ENCODE peak calls at places on chromosomes 2 and 18, in seven cellular contexts. G is mesendoderm, X is neuronal stem cell, A is mesenchymal stem cell, R is H9, L is IMR-90, K is H1. P is an unnamed sample.
A peak's percentile ranks its signal among the peaks of the same experiment; 100 is the strongest.

GRCh38 chr18:36821681-36822080 is 7.1 kb downstream of the TPGS2 start:
- DNase-seq in G (peak; percentile 88), X (no peak), A (no peak), R (no peak), L (no peak), K (no peak), P (peak; percentile 44)

GRCh38 chr2:177972782-177973181 is 99.8 kb downstream of the PDE11A start:
- DNase-seq in G (peak; percentile 77), X (no peak), A (no peak), R (peak; percentile 44), L (no peak), K (peak; percentile 44), P (no peak)

GRCh38 chr2:165889761-165890242 is 63.8 kb downstream of the TTC21B start:
- DNase-seq in G (no peak), X (no peak), A (no peak), R (no peak), L (no peak), K (no peak), P (no peak)

GRCh38 chr2:65539633-65540032 is 107.2 kb upstream of the SPRED2 start:
- DNase-seq in G (no peak), X (no peak), A (no peak), R (no peak), L (no peak), K (no peak), P (no peak)

GRCh38 chr2:64482765-64483504 is 29.0 kb downstream of the LGALSL start:
- DNase-seq in G (peak; percentile 90), X (no peak), A (peak; percentile 54), R (no peak), L (no peak), K (no peak), P (peak; percentile 92)

GRCh38 chr2:118865106-118865505 is 17.7 kb upstream of the EN1 start:
- DNase-seq in G (peak; percentile 77), X (peak; percentile 39), A (peak; percentile 48), R (peak; percentile 69), L (peak; percentile 46), K (peak; percentile 67), P (peak; percentile 33)

GRCh38 chr2:211864328-211864727 is 674.3 kb downstream of the ERBB4 start:
- DNase-seq in G (no peak), X (no peak), A (no peak), R (no peak), L (no peak), K (no peak), P (no peak)

GRCh38 chr2:186561467-186562208 is 28.2 kb upstream of the ITGAV start:
- DNase-seq in G (peak; percentile 60), X (no peak), A (peak; percentile 59), R (no peak), L (no peak), K (no peak), P (peak; percentile 94)

GRCh38 chr2:64859208-64860161 is 129.7 kb upstream of the SLC1A4 start:
- DNase-seq in G (peak; percentile 78), X (peak; percentile 58), A (peak; percentile 96), R (peak; percentile 78), L (peak; percentile 87), K (peak; percentile 68), P (peak; percentile 89)

GRCh38 chr2:163859951-163860350 is 124.1 kb upstream of the FIGN start:
- DNase-seq in G (no peak), X (no peak), A (peak; percentile 20), R (no peak), L (peak; percentile 0), K (no peak), P (no peak)

GRCh38 chr2:21381421-21381820 is 257.7 kb downstream of the TDRD15 start:
- DNase-seq in G (no peak), X (no peak), A (no peak), R (no peak), L (peak; percentile 86), K (no peak), P (no peak)

GRCh38 chr2:127217470-127218325 is 2.4 kb downstream of the CYP27C1 start:
- DNase-seq in G (peak; percentile 80), X (no peak), A (peak; percentile 45), R (peak; percentile 67), L (no peak), K (no peak), P (peak; percentile 51)

DNA sequence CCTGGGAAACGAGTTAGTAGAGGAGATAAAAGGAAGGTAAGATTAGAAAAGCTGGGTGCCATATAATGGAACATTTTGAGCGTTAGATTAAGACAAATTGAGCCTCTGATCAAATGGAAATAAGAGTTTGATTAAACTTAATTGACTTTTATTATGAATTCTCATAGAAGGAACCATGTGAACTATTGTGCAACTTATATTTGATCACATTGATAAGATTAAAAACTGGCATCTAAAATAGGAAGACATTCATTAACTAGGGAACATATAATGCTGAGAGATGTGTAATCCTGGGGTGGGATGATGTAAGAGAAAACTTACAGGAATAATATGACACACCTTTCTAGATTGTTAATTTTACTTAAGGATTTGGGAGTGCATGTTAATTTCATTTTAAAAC is 22.5 kb downstream of the TBR1 start:
- DNase-seq in G (no peak), X (no peak), A (no peak), R (no peak), L (no peak), K (no peak), P (no peak)
- H2AK5ac ChIP-seq in G (no peak overlapping the region), X (no peak overlapping the region), A (no peak overlapping the region), R (no peak overlapping the region), L (no peak overlapping the region), K (no peak overlapping the region), P (no peak overlapping the region)

GRCh38 chr2:225070811-225071210 is 28.5 kb upstream of the DOCK10 start:
- DNase-seq in G (no peak), X (no peak), A (no peak), R (no peak), L (no peak), K (no peak), P (no peak)

GRCh38 chr2:225074366-225074765 is 32.1 kb upstream of the DOCK10 start:
- DNase-seq in G (no peak), X (no peak), A (no peak), R (no peak), L (no peak), K (no peak), P (no peak)

GRCh38 chr2:225072444-225072843 is 30.2 kb upstream of the DOCK10 start:
- DNase-seq in G (no peak), X (no peak), A (no peak), R (no peak), L (no peak), K (no peak), P (no peak)

GRCh38 chr2:225074919-225075681 is 32.8 kb upstream of the DOCK10 start:
- DNase-seq in G (no peak), X (no peak), A (no peak), R (no peak), L (no peak), K (no peak), P (no peak)

DNA sequence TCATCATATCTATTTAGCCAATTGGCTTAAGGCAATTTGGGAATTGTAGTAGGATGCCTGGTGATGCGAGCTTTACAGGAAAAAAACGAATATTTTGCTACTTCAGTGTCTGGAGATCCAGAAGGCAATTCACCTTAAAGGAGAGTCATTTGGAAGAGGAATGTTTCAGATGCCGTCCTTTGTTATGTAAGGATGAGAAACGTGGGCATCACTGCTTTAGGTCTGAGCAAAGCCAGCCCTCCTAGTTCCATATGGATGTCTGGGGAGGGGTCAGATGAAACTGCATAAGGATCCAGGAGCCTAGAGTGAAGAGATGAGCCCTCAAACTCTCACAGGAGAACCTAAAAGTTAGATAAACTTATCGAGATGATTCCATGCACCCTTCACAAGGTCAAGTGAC is 30.9 kb upstream of the DOCK10 start:
- DNase-seq in G (peak; percentile 28), X (no peak), A (no peak), R (peak; percentile 41), L (no peak), K (no peak), P (no peak)
- H2AK5ac ChIP-seq in G (no peak overlapping the region), X (no peak overlapping the region), A (no peak overlapping the region), R (no peak overlapping the region), L (no peak overlapping the region), K (no peak overlapping the region), P (no peak overlapping the region)

DNA sequence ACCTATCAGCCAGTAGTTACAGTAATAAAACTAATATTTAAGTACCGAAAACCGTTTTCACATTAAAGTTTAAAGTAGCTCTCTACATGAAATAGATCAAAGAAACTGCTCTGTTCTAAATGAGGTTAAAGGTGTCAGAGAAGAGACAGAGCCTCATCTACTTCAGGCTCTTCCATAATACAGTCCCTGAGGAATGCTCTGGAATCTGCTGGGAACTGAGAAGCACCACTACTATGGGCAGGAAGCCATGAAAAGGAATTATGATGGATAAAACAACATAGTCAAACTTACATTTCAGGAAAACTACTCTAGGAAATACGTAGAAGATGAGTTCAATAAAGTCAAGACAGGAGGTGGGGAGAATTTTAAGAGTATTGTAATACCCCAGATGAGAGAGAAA is 60.0 kb downstream of the ROCK1 start:
- DNase-seq in G (no peak), X (no peak), A (no peak), R (no peak), L (no peak), K (no peak), P (no peak)
- H2AK5ac ChIP-seq in G (no peak overlapping the region), X (no peak overlapping the region), A (no peak overlapping the region), R (no peak overlapping the region), L (no peak overlapping the region), K (no peak overlapping the region), P (no peak overlapping the region)

GRCh38 chr2:217387776-217388381 is 528.0 kb upstream of the TNP1 start:
- DNase-seq in G (no peak), X (no peak), A (no peak), R (no peak), L (no peak), K (no peak), P (no peak)
- H2AK5ac ChIP-seq in G (no peak overlapping the region), X (no peak overlapping the region), A (no peak overlapping the region), R (no peak overlapping the region), L (peak overlapping the region; percentile 95), K (no peak overlapping the region), P (no peak overlapping the region)

DNA sequence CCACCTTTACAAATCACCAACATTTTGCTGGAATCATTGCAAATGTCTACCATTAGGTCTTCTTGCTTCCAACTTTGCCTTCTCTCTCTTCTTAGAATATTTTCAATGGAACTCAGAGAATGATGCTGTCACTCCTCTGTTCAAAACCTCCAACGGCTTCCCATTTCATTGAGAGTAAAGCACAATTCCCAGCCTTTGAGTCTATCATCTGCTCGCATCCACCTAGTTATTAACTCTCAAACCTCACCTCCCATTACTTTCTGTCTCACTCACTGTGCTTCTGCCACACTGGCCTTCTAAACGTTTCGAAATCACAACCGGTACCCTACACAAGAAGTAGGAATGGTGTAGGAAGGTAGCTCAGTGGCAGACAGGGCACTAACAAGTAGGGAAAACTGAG is 40.0 kb downstream of the ROCK2 start:
- DNase-seq in G (no peak), X (no peak), A (no peak), R (no peak), L (no peak), K (no peak), P (no peak)
- H2AK5ac ChIP-seq in G (no peak overlapping the region), X (no peak overlapping the region), A (no peak overlapping the region), R (no peak overlapping the region), L (no peak overlapping the region), K (no peak overlapping the region), P (no peak overlapping the region)